ENCODE peak calls at places on chromosomes 11 and 22, in six cellular contexts. N is right lobe of liver, S is ovary, W is IMR-90, L is thyroid gland, O is H1. J is an unnamed sample.

GRCh38 chr11:128174465-128175101 is 412.8 kb downstream of the ETS1 start:
- DNase-seq in N (no peak), S (no peak), W (peak; percentile 67), L (no peak), O (no peak), J (no peak)

GRCh38 chr11:87405356-87405755 is 367.6 kb downstream of the TMEM135 start:
- DNase-seq in N (no peak), S (no peak), W (no peak), L (no peak), O (no peak), J (no peak)

GRCh38 chr11:20355221-20356219 is 8.0 kb upstream of the HTATIP2 start:
- DNase-seq in N (no peak), S (no peak), W (peak; percentile 58), L (peak; percentile 37), O (no peak), J (peak; percentile 51)

GRCh38 chr22:37818397-37819099 is 4.6 kb upstream of the GALR3 start:
- DNase-seq in N (peak; percentile 75), S (peak; percentile 71), W (peak; percentile 35), L (peak; percentile 59), O (peak; percentile 81), J (peak; percentile 77)

GRCh38 chr11:61834278-61835004 is 6.3 kb downstream of the FADS2 start:
- DNase-seq in N (no peak), S (peak; percentile 52), W (peak; percentile 47), L (no peak), O (peak; percentile 55), J (no peak)

GRCh38 chr11:12989428-12990242 is 19.5 kb upstream of the RASSF10 start:
- DNase-seq in N (no peak), S (no peak), W (no peak), L (peak; percentile 5), O (no peak), J (no peak)

GRCh38 chr11:128422576-128423370 is 164.6 kb downstream of the ETS1 start:
- DNase-seq in N (no peak), S (no peak), W (no peak), L (no peak), O (no peak), J (peak; percentile 25)

GRCh38 chr11:61700221-61700620 is 20.0 kb downstream of the DAGLA start:
- DNase-seq in N (no peak), S (no peak), W (peak; percentile 51), L (no peak), O (no peak), J (peak; percentile 87)

GRCh38 chr22:39954584-39955055 is 5.6 kb upstream of the TMA7B start:
- DNase-seq in N (no peak), S (no peak), W (peak; percentile 94), L (no peak), O (no peak), J (no peak)

GRCh38 chr22:24414984-24415945 is 12.1 kb upstream of the ADORA2A start:
- DNase-seq in N (no peak), S (peak; percentile 14), W (peak; percentile 53), L (no peak), O (no peak), J (no peak)

GRCh38 chr11:65777821-65778361 is 2.9 kb downstream of the AP5B1 start:
- DNase-seq in N (no peak), S (no peak), W (no peak), L (no peak), O (no peak), J (no peak)

GRCh38 chr11:6855971-6856542 is 6.8 kb upstream of the OR10A2 start:
- DNase-seq in N (no peak), S (no peak), W (peak; percentile 67), L (no peak), O (no peak), J (no peak)

GRCh38 chr11:112369916-112370315 is 109.3 kb upstream of the PLET1 start:
- DNase-seq in N (no peak), S (no peak), W (no peak), L (no peak), O (no peak), J (no peak)

GRCh38 chr11:34680918-34681554 is 60.1 kb downstream of the EHF start:
- DNase-seq in N (no peak), S (no peak), W (peak; percentile 78), L (peak; percentile 44), O (no peak), J (no peak)

GRCh38 chr11:66115638-66116410 is 45.8 kb downstream of the PACS1 start:
- DNase-seq in N (no peak), S (no peak), W (peak; percentile 20), L (no peak), O (no peak), J (no peak)

GRCh38 chr22:45235851-45236342 is 4.8 kb downstream of the KIAA0930 start:
- DNase-seq in N (no peak), S (no peak), W (no peak), L (no peak), O (no peak), J (peak; percentile 36)

GRCh38 chr11:12531020-12531419 is 143.2 kb upstream of the TEAD1 start:
- DNase-seq in N (no peak), S (no peak), W (no peak), L (no peak), O (no peak), J (no peak)

GRCh38 chr11:28932940-28933339 is 824.8 kb downstream of the METTL15 start:
- DNase-seq in N (no peak), S (no peak), W (no peak), L (no peak), O (no peak), J (no peak)

GRCh38 chr11:121067453-121067852 is 33.6 kb upstream of the TECTA start:
- DNase-seq in N (no peak), S (no peak), W (peak; percentile 70), L (no peak), O (no peak), J (no peak)

GRCh38 chr11:85740464-85741400 is 54.7 kb upstream of the CCDC89 start:
- DNase-seq in N (no peak), S (no peak), W (no peak), L (no peak), O (no peak), J (no peak)

GRCh38 chr11:114307524-114308203 is 11.5 kb downstream of the NNMT start:
- DNase-seq in N (peak; percentile 64), S (peak; percentile 21), W (peak; percentile 59), L (peak; percentile 40), O (no peak), J (no peak)

GRCh38 chr11:26076591-26076990 is 255.3 kb upstream of the ANO3 start:
- DNase-seq in N (no peak), S (no peak), W (no peak), L (no peak), O (no peak), J (no peak)

GRCh38 chr11:120881591-120881990 is 142.3 kb upstream of the TBCEL start:
- DNase-seq in N (no peak), S (no peak), W (no peak), L (no peak), O (no peak), J (no peak)

GRCh38 chr11:119110439-119110838 is 3.3 kb downstream of the C2CD2L start:
- DNase-seq in N (no peak), S (no peak), W (no peak), L (no peak), O (no peak), J (no peak)

GRCh38 chr11:66743271-66743968 is 14.4 kb upstream of the SPTBN2 start:
- DNase-seq in N (no peak), S (no peak), W (no peak), L (peak; percentile 63), O (no peak), J (peak; percentile 87)

GRCh38 chr11:82869657-82870056 is 30.6 kb downstream of the PRCP start:
- DNase-seq in N (no peak), S (no peak), W (no peak), L (no peak), O (no peak), J (no peak)

GRCh38 chr22:28464179-28464578 is 215.5 kb downstream of the TTC28 start:
- DNase-seq in N (no peak), S (no peak), W (no peak), L (no peak), O (no peak), J (no peak)

GRCh38 chr22:49052023-49052538 is 775.6 kb downstream of the BRD1 start:
- DNase-seq in N (no peak), S (no peak), W (no peak), L (peak; percentile 4), O (no peak), J (no peak)

GRCh38 chr22:31286360-31287255 is 5.7 kb downstream of the PIK3IP1 start:
- DNase-seq in N (no peak), S (no peak), W (no peak), L (no peak), O (no peak), J (peak; percentile 56)
- H3K36me3 ChIP-seq in N (no peaks in the 10 kb centered on the region), S (no peaks in the 10 kb centered on the region), W (peaks cover 49% of the 10 kb centered on the region), L (peaks cover 21% of the 10 kb centered on the region), O (no peaks in the 10 kb centered on the region), J (peaks cover 17% of the 10 kb centered on the region)

GRCh38 chr11:106091480-106092123 is 14.1 kb downstream of the AASDHPPT start:
- DNase-seq in N (no peak), S (no peak), W (peak; percentile 88), L (no peak), O (no peak), J (no peak)
- TF ChIP-seq POLR2A in N (no peak), S (no peak), W (no peak), L (no peak), O (no peak), J (no peak)

DNA sequence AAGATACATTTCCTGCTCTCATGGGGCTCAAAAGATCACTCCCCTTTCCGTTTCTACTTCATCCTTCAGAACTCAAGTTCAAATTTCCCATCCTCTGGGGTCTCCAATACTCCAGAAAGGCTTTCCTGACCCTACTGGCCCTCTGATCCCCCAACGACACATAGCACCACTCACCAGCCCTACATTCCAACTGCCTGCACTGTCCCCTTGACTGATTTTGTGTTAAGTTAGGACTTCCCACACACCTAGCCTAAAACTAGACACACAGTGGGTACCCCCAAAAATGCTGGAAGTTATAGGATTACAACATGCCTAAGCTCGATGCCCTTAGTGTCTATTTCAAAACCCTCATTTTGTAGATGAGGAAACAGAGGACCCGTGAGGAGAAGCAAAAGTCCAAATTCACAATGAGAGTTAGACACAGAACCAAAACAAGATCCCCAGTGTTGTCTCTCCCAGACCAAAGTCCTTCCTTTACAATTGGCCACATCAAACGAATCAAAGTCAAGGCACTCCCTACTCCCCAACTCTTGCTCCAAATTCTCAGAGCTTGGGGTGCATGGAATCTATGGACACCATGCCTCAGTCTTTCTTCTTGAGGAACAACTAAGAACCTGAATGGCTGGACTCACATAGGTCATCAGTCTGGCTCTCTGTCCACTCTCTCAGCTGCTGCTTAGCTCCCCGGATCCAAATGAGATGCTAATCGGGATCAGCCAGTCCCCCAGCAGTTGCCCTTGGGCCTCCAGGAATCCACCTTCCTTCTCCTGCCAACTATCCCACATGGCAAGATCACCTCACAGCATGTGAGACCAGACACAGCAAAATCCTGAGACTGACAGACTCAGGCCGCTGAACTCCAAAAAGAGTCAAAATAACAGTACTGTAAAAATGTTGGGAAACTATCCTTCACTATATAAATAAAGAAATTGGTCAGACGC is 1.7 kb downstream of the CLPB start:
- DNase-seq in N (no peak), S (no peak), W (no peak), L (no peak), O (no peak), J (no peak)
- H3K27ac ChIP-seq in N (no peak overlapping the region), S (no peak overlapping the region), W (no peak overlapping the region), L (no peak overlapping the region), O (no peak overlapping the region), J (no peak overlapping the region)

DNA sequence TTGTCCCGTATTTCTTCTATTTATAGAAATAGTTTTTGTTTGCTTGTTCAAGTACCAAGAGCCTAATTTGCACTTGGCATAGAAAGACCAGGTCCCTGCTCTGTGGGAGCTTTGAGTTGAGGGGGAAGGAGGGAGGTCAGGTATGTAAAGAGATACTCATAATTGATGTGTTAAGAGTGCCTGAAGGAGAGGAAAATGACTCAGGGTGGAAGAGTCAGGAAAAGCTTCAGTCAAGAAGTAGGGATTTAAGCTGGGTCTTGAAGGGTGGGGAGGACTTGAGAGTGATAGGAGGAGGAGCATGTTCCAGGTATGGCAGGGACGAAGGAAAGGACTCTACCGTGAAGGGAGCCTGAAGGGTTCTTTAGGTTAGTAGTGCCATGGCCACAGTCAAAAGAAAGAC is 9.0 kb downstream of the RBX1 start:
- DNase-seq in N (no peak), S (no peak), W (no peak), L (peak; percentile 48), O (no peak), J (no peak)
- H3K36me3 ChIP-seq in N (no peaks in the 10 kb centered on the region), S (no peaks in the 10 kb centered on the region), W (peaks cover 42% of the 10 kb centered on the region), L (peaks cover 26% of the 10 kb centered on the region), O (peaks cover 21% of the 10 kb centered on the region), J (peaks cover 9% of the 10 kb centered on the region)

J was measured in transverse colon.